ENCODE peak calls at places on chromosomes 7 and 10, in five cellular contexts. One of them, this sample, is unnamed.

GRCh38 chr10:11045995-11046394 is 28.3 kb downstream of the CELF2 start:
- DNase-seq in upper lobe of right lung: no peak
- DNase-seq in heart left ventricle: peak; percentile 83
- DNase-seq in pancreas: no peak
- DNase-seq in effector memory CD4-positive, alpha-beta T cell: no peak
- DNase-seq in this sample: no peak

GRCh38 chr7:117610390-117610789 is 130.6 kb downstream of the CFTR start:
- DNase-seq in heart left ventricle: no peak
- DNase-seq in pancreas: no peak
- DNase-seq in effector memory CD4-positive, alpha-beta T cell: no peak
- DNase-seq in upper lobe of right lung: no peak
- DNase-seq in this sample: no peak

GRCh38 chr7:2269468-2270460 is 27.7 kb downstream of the NUDT1 start:
- DNase-seq in effector memory CD4-positive, alpha-beta T cell: no peak
- DNase-seq in upper lobe of right lung: no peak
- DNase-seq in pancreas: no peak
- DNase-seq in heart left ventricle: no peak
- DNase-seq in this sample: no peak

GRCh38 chr10:58531084-58531695 is 18.5 kb downstream of the BICC1 start:
- DNase-seq in heart left ventricle: peak; percentile 26
- DNase-seq in effector memory CD4-positive, alpha-beta T cell: no peak
- DNase-seq in pancreas: peak; percentile 15
- DNase-seq in upper lobe of right lung: no peak
- DNase-seq in this sample: no peak

GRCh38 chr10:60957667-60958221 is 13.8 kb upstream of the RHOBTB1 start:
- DNase-seq in effector memory CD4-positive, alpha-beta T cell: no peak
- DNase-seq in pancreas: no peak
- DNase-seq in upper lobe of right lung: no peak
- DNase-seq in heart left ventricle: no peak
- DNase-seq in this sample: no peak

GRCh38 chr10:69337312-69338132 is 59.2 kb downstream of the HK1 start:
- DNase-seq in upper lobe of right lung: no peak
- DNase-seq in effector memory CD4-positive, alpha-beta T cell: no peak
- DNase-seq in pancreas: no peak
- DNase-seq in heart left ventricle: peak; percentile 64
- DNase-seq in this sample: no peak

GRCh38 chr7:150806863-150807262 is 6.3 kb downstream of the TMEM176A start:
- DNase-seq in upper lobe of right lung: no peak
- DNase-seq in pancreas: no peak
- DNase-seq in heart left ventricle: no peak
- DNase-seq in effector memory CD4-positive, alpha-beta T cell: no peak
- DNase-seq in this sample: no peak

GRCh38 chr10:87694011-87694794 is 34.5 kb downstream of the PAPSS2 start:
- DNase-seq in effector memory CD4-positive, alpha-beta T cell: no peak
- DNase-seq in heart left ventricle: no peak
- DNase-seq in upper lobe of right lung: no peak
- DNase-seq in pancreas: no peak
- DNase-seq in this sample: no peak

GRCh38 chr10:32454148-32454547 is 8.2 kb downstream of the CCDC7 start:
- DNase-seq in heart left ventricle: no peak
- DNase-seq in effector memory CD4-positive, alpha-beta T cell: no peak
- DNase-seq in pancreas: no peak
- DNase-seq in upper lobe of right lung: no peak
- DNase-seq in this sample: no peak

GRCh38 chr10:106772957-106773356 is 391.5 kb downstream of the SORCS1 start:
- DNase-seq in heart left ventricle: no peak
- DNase-seq in upper lobe of right lung: no peak
- DNase-seq in pancreas: no peak
- DNase-seq in effector memory CD4-positive, alpha-beta T cell: no peak
- DNase-seq in this sample: no peak

DNA sequence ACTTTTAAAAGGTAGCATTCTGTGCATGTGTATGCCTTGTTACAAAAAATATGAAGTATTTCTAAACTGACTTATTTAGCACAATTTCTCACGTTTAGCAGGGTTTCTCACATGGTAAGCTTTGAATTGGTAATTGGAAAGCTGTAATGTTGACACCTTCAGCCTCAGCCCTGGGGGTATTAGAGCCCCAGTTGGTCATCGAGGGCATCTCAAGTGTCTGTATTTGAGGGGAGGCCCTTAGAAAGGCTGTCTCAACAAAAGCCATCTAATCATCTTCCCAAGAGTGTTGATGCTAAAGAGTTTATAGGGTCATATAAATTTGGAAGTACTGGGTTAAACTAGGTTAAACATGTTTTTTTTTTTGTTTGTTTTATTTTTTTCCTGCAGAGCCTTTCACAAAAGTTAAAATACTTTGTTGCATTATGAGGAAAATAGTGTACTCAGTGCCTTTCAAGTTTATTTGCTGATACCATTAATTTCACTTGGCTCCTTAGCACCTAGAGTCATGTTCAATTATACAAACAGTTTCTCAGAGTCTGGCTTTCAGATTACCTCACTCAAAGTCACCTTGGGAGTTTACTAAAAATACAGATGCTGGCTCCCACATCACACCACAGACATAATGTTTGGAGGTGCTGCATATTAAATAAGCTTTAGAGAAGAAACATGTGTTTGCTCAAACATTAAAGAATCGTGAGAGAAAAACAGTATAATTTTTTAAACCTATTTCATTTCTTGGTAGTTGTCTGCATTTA is 134.1 kb downstream of the CD36 start:
- DNase-seq in upper lobe of right lung: no peak
- DNase-seq in effector memory CD4-positive, alpha-beta T cell: no peak
- DNase-seq in heart left ventricle: no peak
- DNase-seq in pancreas: no peak
- DNase-seq in this sample: no peak
- H3K4me1 ChIP-seq in upper lobe of right lung: no peaks in the 10 kb centered on the region
- H3K4me1 ChIP-seq in effector memory CD4-positive, alpha-beta T cell: no peaks in the 10 kb centered on the region
- H3K4me1 ChIP-seq in heart left ventricle: peaks cover 14% of the 10 kb centered on the region
- H3K4me1 ChIP-seq in pancreas: no peaks in the 10 kb centered on the region
- H3K4me1 ChIP-seq in this sample: peaks cover 22% of the 10 kb centered on the region

GRCh38 chr10:90969947-90970673 is 49.2 kb upstream of the ANKRD1 start:
- DNase-seq in effector memory CD4-positive, alpha-beta T cell: no peak
- DNase-seq in upper lobe of right lung: no peak
- DNase-seq in pancreas: no peak
- DNase-seq in heart left ventricle: no peak
- DNase-seq in this sample: no peak
- H3K27ac ChIP-seq in effector memory CD4-positive, alpha-beta T cell: no peak overlapping the region
- H3K27ac ChIP-seq in upper lobe of right lung: no peak overlapping the region
- H3K27ac ChIP-seq in pancreas: no peak overlapping the region
- H3K27ac ChIP-seq in heart left ventricle: peak overlapping the region; percentile 31
- H3K27ac ChIP-seq in this sample: peak overlapping the region; percentile 75

GRCh38 chr7:127798023-127798422 is 146.0 kb downstream of the SND1 start:
- DNase-seq in pancreas: no peak
- DNase-seq in upper lobe of right lung: no peak
- DNase-seq in effector memory CD4-positive, alpha-beta T cell: no peak
- DNase-seq in heart left ventricle: no peak
- DNase-seq in this sample: no peak
- H3K36me3 ChIP-seq in pancreas: no peaks in the 10 kb centered on the region
- H3K36me3 ChIP-seq in upper lobe of right lung: no peaks in the 10 kb centered on the region
- H3K36me3 ChIP-seq in effector memory CD4-positive, alpha-beta T cell: no peaks in the 10 kb centered on the region
- H3K36me3 ChIP-seq in heart left ventricle: no peaks in the 10 kb centered on the region
- H3K36me3 ChIP-seq in this sample: no peaks in the 10 kb centered on the region

GRCh38 chr7:1189986-1190772 is 30.2 kb upstream of the ZFAND2A start:
- DNase-seq in upper lobe of right lung: no peak
- DNase-seq in heart left ventricle: no peak
- DNase-seq in pancreas: no peak
- DNase-seq in effector memory CD4-positive, alpha-beta T cell: no peak
- DNase-seq in this sample: no peak
- H3K4me1 ChIP-seq in upper lobe of right lung: no peaks in the 10 kb centered on the region
- H3K4me1 ChIP-seq in heart left ventricle: no peaks in the 10 kb centered on the region
- H3K4me1 ChIP-seq in pancreas: no peaks in the 10 kb centered on the region
- H3K4me1 ChIP-seq in effector memory CD4-positive, alpha-beta T cell: no peaks in the 10 kb centered on the region
- H3K4me1 ChIP-seq in this sample: no peaks in the 10 kb centered on the region

GRCh38 chr10:124085680-124086079 is 7.7 kb downstream of the CHST15 start:
- DNase-seq in effector memory CD4-positive, alpha-beta T cell: no peak
- DNase-seq in heart left ventricle: no peak
- DNase-seq in upper lobe of right lung: no peak
- DNase-seq in pancreas: no peak
- DNase-seq in this sample: no peak
- H3K27ac ChIP-seq in effector memory CD4-positive, alpha-beta T cell: no peak overlapping the region
- H3K27ac ChIP-seq in heart left ventricle: no peak overlapping the region
- H3K27ac ChIP-seq in upper lobe of right lung: no peak overlapping the region
- H3K27ac ChIP-seq in pancreas: no peak overlapping the region
- H3K27ac ChIP-seq in this sample: no peak overlapping the region

This sample was measured in thoracic aorta.